ENCODE peak calls at places on chromosome 3, in five cellular contexts. C, V, Q, F and W are unnamed samples. For H3K4me1, the result is how much of the 10 kb centered on the place peaks cover.

GRCh38 chr3:61927332-61927731 is 366.0 kb downstream of the PTPRG start:
- DNase-seq in Q (peak), V (no peak), C (peak), F (no peak), W (no peak)

GRCh38 chr3:195021674-195022073 is 249.3 kb downstream of the XXYLT1 start:
- DNase-seq in V (peak), Q (peak), F (no peak), C (no peak), W (no peak)

GRCh38 chr3:63333815-63334214 is 55.7 kb downstream of the SYNPR start:
- DNase-seq in C (no peak), F (no peak), Q (no peak), V (no peak), W (no peak)

GRCh38 chr3:69770219-69770618 is 31.0 kb downstream of the MITF start:
- DNase-seq in C (no peak), Q (no peak), V (no peak), F (no peak), W (no peak)

GRCh38 chr3:52055537-52056351 is 627 bp downstream of the DUSP7 start:
- DNase-seq in Q (peak), C (peak), F (peak), V (peak), W (peak)

GRCh38 chr3:67819447-67819846 is 165.0 kb upstream of the SUCLG2 start:
- DNase-seq in V (no peak), C (no peak), F (no peak), Q (no peak), W (no peak)

GRCh38 chr3:105440113-105440512 is 73.4 kb downstream of the ALCAM start:
- DNase-seq in Q (no peak), F (no peak), V (no peak), C (no peak), W (no peak)

GRCh38 chr3:24367216-24367615 is 127.4 kb downstream of the THRB start:
- DNase-seq in F (no peak), Q (no peak), C (no peak), V (no peak), W (no peak)

GRCh38 chr3:25592510-25592968 is 72.2 kb downstream of the TOP2B start:
- DNase-seq in F (no peak), Q (peak), V (no peak), C (peak), W (no peak)

GRCh38 chr3:171811059-171811912 is 1.0 kb upstream of the PLD1 start:
- DNase-seq in C (no peak), Q (peak), V (no peak), F (no peak), W (peak)

GRCh38 chr3:188244395-188244861 is 90.5 kb downstream of the LPP start:
- DNase-seq in Q (no peak), V (no peak), F (no peak), C (no peak), W (no peak)

GRCh38 chr3:68441054-68441453 is 491.3 kb downstream of the TAFA4 start:
- DNase-seq in C (no peak), Q (no peak), V (no peak), F (no peak), W (no peak)

GRCh38 chr3:108079043-108079442 is 11.8 kb downstream of the CD47 start:
- DNase-seq in F (no peak), V (no peak), C (no peak), Q (no peak), W (no peak)

GRCh38 chr3:62611541-62612240 is 238.3 kb upstream of the FEZF2 start:
- DNase-seq in Q (no peak), C (no peak), V (no peak), F (no peak), W (no peak)

GRCh38 chr3:124981472-124981871 is 46.9 kb upstream of the MUC13 start:
- DNase-seq in C (no peak), F (no peak), V (no peak), Q (no peak), W (no peak)

GRCh38 chr3:169026543-169027181 is 636.9 kb downstream of the MECOM start:
- DNase-seq in Q (no peak), V (no peak), C (no peak), F (no peak), W (no peak)

GRCh38 chr3:144687862-144688261 is 716.2 kb downstream of the DIPK2A start:
- DNase-seq in Q (no peak), F (no peak), C (no peak), V (no peak), W (no peak)

GRCh38 chr3:55608266-55608937 is 121.3 kb upstream of the WNT5A start:
- DNase-seq in V (no peak), Q (no peak), F (no peak), C (no peak), W (no peak)

GRCh38 chr3:107432013-107432515 is 54.8 kb downstream of the CCDC54 start:
- DNase-seq in Q (peak), C (no peak), F (no peak), V (no peak), W (no peak)

GRCh38 chr3:27617552-27617951 is 104.6 kb downstream of the EOMES start:
- DNase-seq in Q (no peak), C (no peak), V (no peak), F (no peak), W (no peak)

GRCh38 chr3:4235690-4236089 is 67.5 kb upstream of the SETMAR start:
- DNase-seq in V (no peak), Q (no peak), F (no peak), C (no peak), W (no peak)

GRCh38 chr3:127420825-127421224 is 133.0 kb upstream of the PRR20G start:
- DNase-seq in V (no peak), C (no peak), Q (no peak), F (no peak), W (no peak)

GRCh38 chr3:49124991-49125670 is 4.5 kb upstream of the USP19 start:
- DNase-seq in V (no peak), F (no peak), C (no peak), Q (no peak), W (no peak)

GRCh38 chr3:16884748-16885587 is at the start of gene PLCL2:
- DNase-seq in V (peak), Q (peak), F (peak), C (peak), W (peak)

GRCh38 chr3:164375995-164376394 is 702.3 kb downstream of the SI start:
- DNase-seq in C (no peak), Q (no peak), F (no peak), V (no peak), W (no peak)

GRCh38 chr3:55329849-55330248 is 157.3 kb downstream of the WNT5A start:
- DNase-seq in V (no peak), Q (no peak), F (no peak), C (no peak), W (peak)

GRCh38 chr3:34882764-34883163 is 756.6 kb upstream of the ARPP21 start:
- DNase-seq in Q (no peak), F (no peak), C (no peak), V (no peak), W (no peak)

GRCh38 chr3:16511561-16512434 is 1.7 kb downstream of the RFTN1 start:
- DNase-seq in F (peak), V (no peak), C (peak), Q (peak), W (no peak)

GRCh38 chr3:46959169-46959515 is 17.4 kb downstream of the CCDC12 start:
- DNase-seq in Q (no peak), V (no peak), C (no peak), F (no peak), W (peak)

GRCh38 chr3:35028157-35028556 is 611.2 kb upstream of the ARPP21 start:
- DNase-seq in F (no peak), C (no peak), V (no peak), Q (no peak), W (no peak)

GRCh38 chr3:42569743-42570142 is 12.0 kb downstream of the SEC22C start:
- DNase-seq in Q (no peak), C (no peak), V (no peak), F (no peak), W (no peak)

GRCh38 chr3:42578054-42578453 is 3.7 kb downstream of the SEC22C start:
- DNase-seq in F (no peak), V (no peak), C (no peak), Q (no peak), W (no peak)

GRCh38 chr3:42575137-42575741 is 6.5 kb downstream of the SEC22C start:
- DNase-seq in Q (no peak), C (no peak), V (no peak), F (no peak), W (no peak)

DNA sequence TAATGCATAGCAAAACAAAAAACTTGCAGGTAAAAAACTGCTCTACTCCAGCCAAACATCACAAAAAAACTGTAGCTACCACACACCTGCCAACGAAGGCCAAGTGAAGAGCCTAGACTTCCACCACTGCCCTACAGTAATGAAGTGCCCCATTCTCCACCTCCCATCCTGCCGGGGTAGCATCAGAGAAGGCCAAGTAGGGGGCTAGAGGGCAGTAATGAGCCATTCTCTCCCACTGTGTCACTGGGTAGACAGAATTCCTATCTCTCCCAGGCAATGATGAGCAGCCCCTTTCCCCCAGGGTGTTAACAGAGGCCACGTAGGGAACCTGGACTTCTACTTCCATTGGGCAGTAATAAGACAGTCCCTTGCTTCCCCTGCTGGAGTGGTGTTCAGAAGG is 9.5 kb downstream of the SEC22C start:
- DNase-seq in F (no peak), Q (no peak), C (no peak), V (no peak), W (peak)
- TF ChIP-seq CTCF in F (no peak), Q (peak), C (peak), V (no peak), W (no peak)

DNA sequence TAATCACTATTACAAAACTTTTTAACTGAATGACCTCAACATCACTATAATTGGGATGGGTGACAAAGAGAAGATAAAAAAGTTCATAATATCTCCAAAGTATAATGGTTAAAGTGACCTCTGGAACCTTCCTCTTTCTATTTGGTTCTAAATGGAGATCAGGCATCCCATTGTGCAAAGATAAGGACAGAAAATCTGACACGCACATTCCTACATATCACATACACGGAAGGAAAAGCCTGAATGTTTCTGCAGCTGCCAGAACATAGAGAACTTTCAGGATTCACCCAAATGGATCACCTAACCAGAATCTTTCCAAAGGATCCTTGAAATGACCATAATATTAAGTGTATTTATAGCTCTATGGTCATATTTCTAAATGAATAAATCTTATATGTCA is 128.2 kb downstream of the TFDP2 start:
- DNase-seq in F (no peak), V (no peak), C (no peak), Q (no peak), W (no peak)
- H3K4me3 ChIP-seq in F (no peak), V (no peak), C (no peak), Q (no peak), W (no peak)

DNA sequence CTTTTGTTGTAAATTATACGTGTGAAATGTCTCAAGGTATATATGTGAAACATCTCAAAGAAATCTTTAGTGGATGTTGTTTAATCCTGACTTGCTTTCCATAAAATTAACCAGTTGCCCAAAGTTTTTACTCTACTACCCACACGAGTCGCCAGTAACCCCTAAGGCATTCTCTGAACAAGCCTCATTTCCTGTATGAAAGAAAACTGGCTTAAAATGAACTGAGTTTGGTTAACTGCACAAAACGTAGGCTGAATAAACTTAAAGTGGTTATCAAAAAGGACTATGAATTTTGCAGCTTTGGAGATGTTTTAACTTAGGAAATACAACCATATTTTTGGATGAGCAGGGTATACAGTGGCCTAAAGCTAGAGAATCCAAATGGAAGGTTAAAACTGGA is 2.7 kb upstream of the APPL1 start:
- DNase-seq in F (no peak), V (no peak), Q (no peak), C (no peak), W (no peak)
- H3K4me1 ChIP-seq in F (under half), V (under half), Q (under half), C (under half), W (under half)

DNA sequence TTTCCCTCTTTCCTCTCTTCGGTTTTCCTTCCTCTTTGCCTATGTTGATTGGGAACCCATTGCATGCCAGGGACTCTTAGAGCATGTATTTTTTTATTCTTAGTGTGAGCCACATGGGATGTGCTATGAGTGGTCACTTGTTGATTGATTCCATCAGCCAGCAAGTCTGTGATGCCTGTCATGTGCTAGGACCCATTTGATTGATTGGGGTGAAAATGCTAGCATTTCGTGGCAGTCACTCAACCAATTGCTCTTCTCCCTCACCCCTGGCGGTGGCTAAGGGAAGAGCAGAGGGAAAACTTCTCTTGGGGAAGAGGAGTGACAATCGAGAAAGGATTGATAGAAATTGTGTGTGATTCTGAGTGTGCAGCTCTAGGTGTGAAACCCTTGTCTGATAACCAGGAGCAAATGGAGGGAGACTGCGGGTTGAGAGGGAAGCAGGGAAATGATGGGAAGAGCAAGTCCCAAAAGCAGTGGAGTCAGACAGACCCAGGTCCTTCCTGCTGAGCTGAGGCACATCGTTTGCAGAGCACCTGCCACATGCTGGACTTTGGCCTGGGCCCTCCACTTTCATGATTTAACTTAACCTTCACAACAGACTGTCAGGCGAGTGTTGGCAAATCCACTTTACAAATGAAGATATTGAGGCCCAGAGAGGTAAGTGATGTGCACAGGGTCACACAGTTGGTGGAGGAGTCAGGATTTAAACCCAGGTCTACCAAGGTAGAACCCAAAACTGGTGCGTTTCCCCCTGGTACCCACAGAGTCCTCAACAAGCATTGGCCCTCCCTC is 40.0 kb downstream of the SLC6A11 start:
- DNase-seq in F (no peak), Q (no peak), V (no peak), C (no peak), W (no peak)
- TF ChIP-seq CTCF in F (no peak), Q (no peak), V (no peak), C (peak), W (no peak)

DNA sequence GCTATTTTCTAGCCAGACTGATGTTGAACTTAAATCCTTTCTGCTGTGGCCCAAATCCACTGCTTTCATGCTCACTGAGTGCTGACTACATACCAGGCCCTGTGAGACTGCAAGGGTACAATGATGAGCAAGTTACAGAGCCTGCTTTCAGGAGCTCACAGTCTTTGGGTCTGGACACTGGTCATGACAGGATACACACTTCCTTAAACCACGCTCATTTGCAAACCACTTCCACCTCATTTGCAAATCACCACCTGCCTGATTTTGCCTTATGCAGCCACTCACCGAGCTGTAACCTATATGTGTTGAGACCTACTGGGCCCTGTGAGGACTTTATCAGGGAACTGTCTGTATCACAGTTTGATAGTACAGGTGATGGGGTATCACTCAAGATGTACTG is 50.2 kb upstream of the LRRC58 start:
- DNase-seq in V (no peak), C (no peak), Q (no peak), F (no peak), W (no peak)
- H3K4me3 ChIP-seq in V (no peak), C (no peak), Q (no peak), F (no peak), W (no peak)